ENCODE peak calls at places on chromosomes 16 and 17, in five cellular contexts. Y is putamen; P is EL; T is CD8-positive, alpha-beta T cell; W is activated T-helper 9 cell treated with anti-CD3 and anti-CD28 coated beads, Interleukin-2, amount 50 U/mL, for 16 hours. M is an unnamed sample.
A peak's percentile ranks its signal among the peaks of the same experiment; 100 is the strongest.

GRCh38 chr16:22188595-22189442 is 17.3 kb upstream of the EEF2K start:
- DNase-seq in Y (peak; percentile 60), W (peak; percentile 39), T (peak; percentile 66), P (peak; percentile 89), M (peak; percentile 38)

GRCh38 chr17:57016764-57017116 is 38.8 kb downstream of the SCPEP1 start:
- DNase-seq in Y (no peak), T (no peak), W (no peak), P (peak; percentile 33), M (no peak)

GRCh38 chr17:76239538-76240274 is 587 bp downstream of the RNF157 start:
- DNase-seq in Y (no peak), T (no peak), W (no peak), P (no peak), M (no peak)

GRCh38 chr17:77957215-77957868 is 1.2 kb upstream of the TNRC6C start:
- DNase-seq in Y (no peak), P (peak; percentile 28), W (no peak), T (no peak), M (no peak)

GRCh38 chr17:42409467-42410351 is 13.3 kb downstream of the CAVIN1 start:
- DNase-seq in T (no peak), W (no peak), Y (no peak), P (peak; percentile 95), M (no peak)

GRCh38 chr17:74450231-74450630 is 16.2 kb upstream of the CD300A start:
- DNase-seq in Y (no peak), P (no peak), W (no peak), T (no peak), M (no peak)

GRCh38 chr17:81379523-81379942 is 15.7 kb upstream of the BAHCC1 start:
- DNase-seq in W (no peak), T (no peak), Y (no peak), P (no peak), M (no peak)

GRCh38 chr17:9001539-9001938 is 19.8 kb upstream of the NTN1 start:
- DNase-seq in P (no peak), T (no peak), Y (no peak), W (no peak), M (no peak)

GRCh38 chr17:62109378-62109902 is 44.4 kb upstream of the MED13 start:
- DNase-seq in P (peak; percentile 81), T (peak; percentile 34), W (no peak), Y (no peak), M (peak; percentile 13)

GRCh38 chr16:13262270-13263090 is 361.1 kb downstream of the SHISA9 start:
- DNase-seq in Y (no peak), T (no peak), P (no peak), W (no peak), M (no peak)

GRCh38 chr17:68580236-68580903 is 20.8 kb downstream of the FAM20A start:
- DNase-seq in W (no peak), P (peak; percentile 38), T (no peak), Y (no peak), M (no peak)

GRCh38 chr17:80007009-80007752 is 28.5 kb downstream of the TBC1D16 start:
- DNase-seq in P (no peak), Y (no peak), T (no peak), W (no peak), M (no peak)

GRCh38 chr17:49106366-49107210 is 26.0 kb upstream of the B4GALNT2 start:
- DNase-seq in W (no peak), P (peak; percentile 76), Y (no peak), T (no peak), M (no peak)

GRCh38 chr16:17511340-17511739 is 40.6 kb upstream of the XYLT1 start:
- DNase-seq in T (no peak), W (no peak), Y (no peak), P (peak; percentile 59), M (no peak)

GRCh38 chr17:78034429-78035091 is 76.1 kb downstream of the TNRC6C start:
- DNase-seq in W (no peak), P (peak; percentile 57), Y (no peak), T (no peak), M (no peak)

GRCh38 chr16:897200-897543 is 73.6 kb downstream of the LMF1 start:
- DNase-seq in T (no peak), P (no peak), Y (no peak), W (no peak), M (no peak)

GRCh38 chr17:48051706-48052486 is 3.7 kb downstream of the NFE2L1 start:
- DNase-seq in P (peak; percentile 52), T (no peak), W (no peak), Y (peak; percentile 44), M (no peak)